ENCODE peak calls at places on chromosomes 3 and 15, in seven cellular contexts. Z, R, Y, P, F, S and I are unnamed samples.

GRCh38 chr3:16447156-16447555 is 66.3 kb downstream of the RFTN1 start:
- DNase-seq in R (no peak), Y (no peak), P (no peak), Z (no peak), F (no peak), S (no peak), I (no peak)

GRCh38 chr3:14839236-14839635 is 20.5 kb downstream of the FGD5 start:
- DNase-seq in P (peak), S (no peak), R (no peak), Y (no peak), F (no peak), Z (no peak), I (no peak)

GRCh38 chr3:107221856-107222255 is 155.4 kb upstream of the CCDC54 start:
- DNase-seq in Y (peak), R (no peak), F (no peak), S (peak), Z (no peak), P (no peak), I (no peak)

GRCh38 chr15:65409284-65409631 is 13.5 kb downstream of the IGDCC4 start:
- DNase-seq in S (peak), F (no peak), Y (peak), Z (peak), P (no peak), R (no peak), I (no peak)

GRCh38 chr15:68195336-68196112 is 9.6 kb downstream of the CALML4 start:
- DNase-seq in Z (no peak), S (no peak), F (no peak), P (no peak), Y (no peak), R (no peak), I (no peak)

GRCh38 chr3:17088017-17088416 is 203.3 kb downstream of the PLCL2 start:
- DNase-seq in Y (no peak), F (no peak), Z (no peak), S (no peak), P (no peak), R (no peak), I (no peak)

GRCh38 chr3:187044206-187044605 is 95.1 kb downstream of the RPL39L start:
- DNase-seq in Z (no peak), R (no peak), S (no peak), F (no peak), P (no peak), Y (peak), I (no peak)

GRCh38 chr3:126126811-126127431 is 43.0 kb upstream of the SLC41A3 start:
- DNase-seq in Z (no peak), S (no peak), P (no peak), Y (no peak), F (no peak), R (no peak), I (no peak)

GRCh38 chr15:61141497-61142125 is 87.5 kb downstream of the RORA start:
- DNase-seq in Y (no peak), Z (no peak), P (no peak), S (no peak), F (no peak), R (no peak), I (no peak)

GRCh38 chr3:10992017-10992945 is at the start of gene SLC6A1:
- DNase-seq in F (no peak), S (no peak), R (no peak), Z (no peak), P (peak), Y (peak), I (no peak)

GRCh38 chr15:85329561-85330421 is 50.6 kb upstream of the AKAP13 start:
- DNase-seq in Z (no peak), S (peak), P (no peak), Y (peak), F (no peak), R (no peak), I (peak)

GRCh38 chr3:148723591-148723990 is 25.9 kb downstream of the AGTR1 start:
- DNase-seq in P (no peak), Y (peak), Z (peak), F (no peak), S (peak), R (no peak), I (no peak)

GRCh38 chr15:60713096-60714084 is 234.4 kb upstream of the ICE2 start:
- DNase-seq in Z (no peak), F (no peak), Y (peak), R (no peak), S (peak), P (no peak), I (no peak)

GRCh38 chr3:167032267-167032876 is 347.7 kb downstream of the ZBBX start:
- DNase-seq in P (peak), Z (peak), F (peak), Y (peak), R (peak), S (peak), I (peak)

GRCh38 chr3:46481636-46482035 is 16.1 kb upstream of the RTP3 start:
- DNase-seq in F (no peak), Y (peak), R (no peak), Z (no peak), S (no peak), P (no peak), I (no peak)

GRCh38 chr3:10473581-10474438 is 31.6 kb downstream of the ATP2B2 start:
- DNase-seq in Z (no peak), F (no peak), R (no peak), Y (no peak), P (no peak), S (no peak), I (no peak)

GRCh38 chr15:70271422-70272088 is 173.8 kb upstream of the TLE3 start:
- DNase-seq in S (peak), R (peak), Y (peak), P (peak), Z (peak), F (peak), I (no peak)

GRCh38 chr3:102536479-102536878 is 101.7 kb downstream of the ZPLD1 start:
- DNase-seq in Z (peak), R (no peak), F (peak), Y (peak), P (no peak), S (peak), I (peak)

GRCh38 chr15:93424131-93424530 is 335.1 kb upstream of the RGMA start:
- DNase-seq in P (no peak), S (no peak), R (no peak), F (no peak), Y (no peak), Z (no peak), I (no peak)

GRCh38 chr3:49124991-49125670 is 4.5 kb upstream of the USP19 start:
- DNase-seq in Y (peak), F (no peak), P (peak), S (peak), R (no peak), Z (no peak), I (no peak)

GRCh38 chr15:64686130-64686735 is 89.2 kb downstream of the RBPMS2 start:
- DNase-seq in Z (peak), S (peak), Y (peak), R (no peak), F (peak), P (peak), I (no peak)

GRCh38 chr3:42736081-42736480 is 33.5 kb upstream of the HHATL start:
- DNase-seq in S (no peak), Z (no peak), P (no peak), F (no peak), Y (no peak), R (no peak), I (no peak)

GRCh38 chr15:68492855-68493254 is 60.9 kb upstream of the ITGA11 start:
- DNase-seq in Y (peak), R (no peak), P (no peak), Z (no peak), S (peak), F (no peak), I (no peak)